ENCODE peak calls at places on chromosomes 16 and 17, in eight cellular contexts. R, Y, I, L, J, Q, K and Z are unnamed samples.

GRCh38 chr17:74759243-74759801 is 10.9 kb downstream of the NHERF1 start:
- DNase-seq in R (no peak), Y (no peak), I (peak; percentile 86), L (no peak), J (no peak), Q (peak; percentile 68), K (no peak), Z (no peak)

GRCh38 chr17:36727577-36727976 is 126.2 kb downstream of the MRM1 start:
- DNase-seq in R (no peak), Y (no peak), I (no peak), L (no peak), J (peak; percentile 83), Q (no peak), K (no peak), Z (no peak)

GRCh38 chr16:2953706-2954105 is 10.4 kb upstream of the KREMEN2 start:
- DNase-seq in R (no peak), Y (no peak), I (no peak), L (no peak), J (no peak), Q (no peak), K (no peak), Z (no peak)

GRCh38 chr17:5011928-5012327 is 14.2 kb downstream of the KIF1C start:
- DNase-seq in R (peak; percentile 87), Y (no peak), I (no peak), L (peak; percentile 14), J (no peak), Q (peak; percentile 97), K (no peak), Z (no peak)

GRCh38 chr16:55701442-55702319 is 45.9 kb downstream of the SLC6A2 start:
- DNase-seq in R (peak; percentile 72), Y (no peak), I (peak; percentile 64), L (peak; percentile 57), J (peak; percentile 70), Q (no peak), K (peak; percentile 74), Z (peak; percentile 32)

GRCh38 chr16:67396159-67396774 is 3.0 kb upstream of the TPPP3 start:
- DNase-seq in R (peak; percentile 93), Y (no peak), I (no peak), L (peak; percentile 70), J (peak; percentile 96), Q (peak; percentile 97), K (peak; percentile 96), Z (peak; percentile 79)

GRCh38 chr17:76365256-76365903 is 11.7 kb upstream of the PRPSAP1 start:
- DNase-seq in R (peak; percentile 34), Y (no peak), I (no peak), L (peak; percentile 59), J (peak; percentile 48), Q (no peak), K (peak; percentile 51), Z (peak; percentile 64)

GRCh38 chr17:75535119-75535537 is 9.6 kb downstream of the LLGL2 start:
- DNase-seq in R (no peak), Y (no peak), I (no peak), L (no peak), J (no peak), Q (no peak), K (no peak), Z (no peak)

GRCh38 chr17:82085931-82086764 is 11.9 kb downstream of the FASN start:
- DNase-seq in R (no peak), Y (no peak), I (no peak), L (no peak), J (no peak), Q (peak; percentile 88), K (no peak), Z (no peak)

GRCh38 chr17:82084373-82085030 is 13.5 kb downstream of the FASN start:
- DNase-seq in R (no peak), Y (no peak), I (no peak), L (no peak), J (no peak), Q (no peak), K (no peak), Z (no peak)

GRCh38 chr17:82086941-82087906 is 10.8 kb downstream of the FASN start:
- DNase-seq in R (no peak), Y (no peak), I (no peak), L (no peak), J (no peak), Q (peak; percentile 92), K (no peak), Z (no peak)

GRCh38 chr17:82083533-82084359 is 14.3 kb downstream of the FASN start:
- DNase-seq in R (no peak), Y (no peak), I (no peak), L (no peak), J (no peak), Q (no peak), K (no peak), Z (no peak)

DNA sequence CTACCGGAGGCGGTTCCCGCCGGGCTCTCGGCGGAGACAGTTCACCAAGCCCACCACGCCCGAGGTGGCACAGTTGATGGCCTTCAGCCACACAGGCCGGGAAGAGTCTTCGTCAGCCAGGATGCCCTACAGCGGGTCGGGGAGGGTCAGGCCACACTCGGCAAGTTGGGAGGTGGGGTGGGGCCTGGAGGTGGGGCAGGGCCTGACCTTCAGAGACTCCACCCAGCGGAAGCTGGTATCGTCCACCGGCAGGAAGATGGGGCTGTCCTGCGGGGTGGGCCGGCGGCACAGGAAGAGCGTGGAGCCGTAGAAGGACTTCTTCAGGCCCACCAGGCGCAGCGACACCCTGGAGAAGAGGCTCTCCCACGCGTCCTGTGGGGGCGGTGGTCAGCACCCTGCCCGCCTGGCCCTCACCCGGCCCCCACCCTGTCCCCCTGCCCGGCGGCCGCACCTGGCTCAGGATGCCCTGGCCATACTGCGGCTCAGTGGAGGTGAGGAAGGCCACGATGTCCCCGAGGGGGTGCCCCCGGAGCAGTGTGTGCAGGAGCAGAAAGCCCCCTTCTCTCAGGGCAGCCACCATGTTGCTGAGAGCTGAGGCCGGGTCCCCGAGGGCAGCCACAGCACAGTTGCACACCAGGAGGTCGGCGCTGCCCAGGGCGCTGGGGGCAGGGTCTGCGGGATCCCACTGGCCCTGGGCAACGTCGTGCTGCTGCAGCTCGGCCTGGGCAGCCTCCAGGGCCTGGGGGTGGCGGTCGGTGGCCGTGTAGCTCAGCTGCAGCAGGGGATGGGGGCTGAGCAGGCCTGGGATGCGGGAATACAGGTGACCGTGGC is 12.8 kb downstream of the FASN start:
- DNase-seq in R (no peak), Y (no peak), I (no peak), L (no peak), J (no peak), Q (no peak), K (no peak), Z (no peak)
- H3K79me2 ChIP-seq in R (no peaks in the 10 kb centered on the region), Y (no peaks in the 10 kb centered on the region), I (peaks cover 3% of the 10 kb centered on the region), L (no peaks in the 10 kb centered on the region), J (peaks cover 5% of the 10 kb centered on the region), Q (no peaks in the 10 kb centered on the region), K (no peaks in the 10 kb centered on the region), Z (no peaks in the 10 kb centered on the region)

DNA sequence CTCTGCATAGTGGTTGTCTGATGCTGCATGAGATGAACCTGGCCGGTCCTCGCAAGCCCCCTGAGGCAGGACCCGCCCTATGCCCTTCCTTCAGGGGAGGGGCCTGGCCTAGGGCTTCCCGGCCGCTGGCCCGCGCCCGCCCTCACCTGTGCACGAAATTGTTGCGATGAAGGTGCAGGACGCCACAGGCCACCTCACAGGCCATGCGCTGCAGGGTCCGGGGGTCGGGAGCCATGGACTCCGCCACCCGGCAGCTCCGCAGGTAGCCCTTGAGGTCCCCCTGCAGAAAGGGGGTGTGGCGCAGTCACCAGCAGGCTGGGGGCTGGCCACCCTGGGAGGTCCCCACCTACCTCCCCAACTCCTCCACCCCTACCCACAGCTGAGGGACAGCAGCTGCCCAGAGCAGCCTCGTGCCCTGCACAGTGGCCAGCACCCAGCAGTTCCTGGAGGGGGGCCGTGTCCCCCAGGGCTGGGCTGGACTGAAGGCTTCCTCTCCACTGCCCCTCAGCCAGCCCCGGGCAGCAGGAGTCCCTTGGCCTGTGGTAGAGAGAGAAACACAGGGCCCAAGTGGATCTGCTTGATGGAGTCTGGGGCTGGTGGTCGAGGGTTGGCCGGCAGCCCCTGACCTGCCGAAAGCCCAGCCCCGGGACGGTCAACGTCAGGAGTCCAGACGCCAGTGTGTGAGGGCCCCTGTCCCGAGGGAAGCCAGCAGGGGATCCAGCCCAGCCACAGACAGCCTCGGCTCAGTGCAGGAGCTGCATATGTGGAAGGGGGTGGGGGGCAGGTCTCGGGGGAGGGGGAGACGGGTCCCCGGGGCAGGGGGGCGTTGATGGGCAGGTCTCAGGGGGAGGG is 38.8 kb upstream of the PVALEF start:
- DNase-seq in R (no peak), Y (no peak), I (no peak), L (no peak), J (no peak), Q (no peak), K (no peak), Z (no peak)
- H3K4me3 ChIP-seq in R (no peak overlapping the region), Y (no peak overlapping the region), I (no peak overlapping the region), L (no peak overlapping the region), J (no peak overlapping the region), Q (no peak overlapping the region), K (no peak overlapping the region), Z (no peak overlapping the region)

GRCh38 chr16:75379339-75379738 is 54.0 kb downstream of the CFDP1 start:
- DNase-seq in R (no peak), Y (no peak), I (no peak), L (no peak), J (no peak), Q (no peak), K (no peak), Z (no peak)

GRCh38 chr16:75378616-75379015 is 54.7 kb downstream of the CFDP1 start:
- DNase-seq in R (no peak), Y (no peak), I (no peak), L (peak; percentile 10), J (no peak), Q (no peak), K (no peak), Z (no peak)

GRCh38 chr16:75379911-75380847 is 53.1 kb downstream of the CFDP1 start:
- DNase-seq in R (no peak), Y (no peak), I (peak; percentile 79), L (no peak), J (no peak), Q (peak; percentile 61), K (no peak), Z (no peak)

GRCh38 chr16:75382611-75383010 is 50.7 kb downstream of the CFDP1 start:
- DNase-seq in R (no peak), Y (no peak), I (no peak), L (no peak), J (no peak), Q (no peak), K (no peak), Z (no peak)

DNA sequence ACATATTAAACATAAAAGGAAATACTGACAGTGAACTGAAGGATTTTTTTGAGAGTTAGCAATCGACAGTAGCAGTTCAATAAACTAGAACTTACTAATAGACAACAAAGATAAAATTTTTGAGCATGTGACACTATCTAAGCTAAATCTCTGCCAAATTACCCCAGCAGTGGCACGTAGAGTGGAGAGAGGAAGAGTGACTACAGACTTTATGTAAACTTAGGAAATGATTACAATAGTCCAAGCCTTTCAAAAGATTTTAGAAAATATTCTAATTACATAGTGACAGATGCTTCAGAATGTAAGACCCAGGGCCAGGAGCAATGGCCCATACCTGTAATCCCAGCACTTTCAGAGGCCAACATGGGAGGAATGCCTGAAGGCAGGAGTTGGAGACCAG is 52.4 kb downstream of the CFDP1 start:
- DNase-seq in R (peak; percentile 57), Y (no peak), I (no peak), L (peak; percentile 12), J (no peak), Q (peak; percentile 39), K (no peak), Z (no peak)
- H3K27ac ChIP-seq in R (peak overlapping the region; percentile 44), Y (no peak overlapping the region), I (peak overlapping the region; percentile 72), L (no peak overlapping the region), J (no peak overlapping the region), Q (peak overlapping the region; percentile 89), K (peak overlapping the region; percentile 41), Z (no peak overlapping the region)

DNA sequence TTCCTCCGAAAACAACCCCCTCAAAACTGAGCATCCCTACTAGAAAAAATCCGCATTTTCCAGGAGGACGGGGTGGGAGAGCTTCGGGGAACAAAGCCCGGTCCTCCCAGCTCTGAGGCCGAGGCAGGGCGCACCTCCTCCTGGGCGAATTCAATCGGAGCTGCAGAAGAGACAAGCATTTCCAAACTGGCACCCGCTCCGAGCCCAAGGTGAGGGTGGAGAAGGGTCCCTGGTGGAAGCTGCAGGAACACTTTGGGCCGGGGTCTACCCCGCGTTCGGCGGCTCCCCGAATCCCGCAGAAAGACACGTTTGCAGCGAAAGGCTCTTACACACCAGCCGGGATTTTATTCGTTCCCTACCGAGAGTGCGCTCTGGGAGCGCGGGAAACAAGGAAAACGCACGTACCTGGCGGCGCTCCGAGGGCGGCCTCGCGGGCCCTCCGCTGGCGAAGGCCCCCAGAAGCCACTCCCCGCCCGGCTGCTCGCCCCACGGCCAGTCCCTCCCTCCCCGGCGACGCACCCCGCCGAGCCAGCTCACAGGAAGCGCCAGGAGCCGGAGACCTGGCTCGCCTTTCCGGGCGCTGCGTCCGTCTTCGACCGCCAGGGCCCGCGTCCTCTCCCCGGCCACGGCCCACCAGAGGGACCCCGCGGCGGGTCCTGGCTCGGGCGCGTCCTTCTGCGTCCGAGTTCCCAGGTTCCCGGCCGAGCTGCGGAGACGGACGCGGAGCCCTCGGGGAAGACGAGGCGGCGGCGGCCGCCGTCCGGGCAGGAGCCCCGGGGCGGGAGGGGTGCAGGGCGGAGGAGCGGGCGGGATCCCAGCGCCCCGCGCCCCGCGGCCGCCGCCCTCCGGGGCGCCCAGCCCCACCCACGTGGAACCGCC is 49.8 kb upstream of the BAHCC1 start:
- DNase-seq in R (peak; percentile 98), Y (no peak), I (peak; percentile 79), L (peak; percentile 87), J (peak; percentile 94), Q (peak; percentile 99), K (peak; percentile 78), Z (peak; percentile 85)
- H3K79me2 ChIP-seq in R (peaks cover 50% of the 10 kb centered on the region), Y (no peaks in the 10 kb centered on the region), I (peaks cover 42% of the 10 kb centered on the region), L (peaks cover 53% of the 10 kb centered on the region), J (peaks cover 27% of the 10 kb centered on the region), Q (peaks cover 49% of the 10 kb centered on the region), K (peaks cover 5% of the 10 kb centered on the region), Z (peaks cover 35% of the 10 kb centered on the region)